ENCODE peak calls at places on chromosomes 1 and 21, in five cellular contexts. Z is transverse colon, Q is endothelial cell of umbilical vein, V is upper lobe of left lung, L is prostate gland. C is an unnamed sample.

GRCh38 chr1:212760126-212760823 is 31.3 kb downstream of the NSL1 start:
- DNase-seq in L (no peak), Z (peak; percentile 21), Q (no peak), V (peak; percentile 43), C (no peak)

GRCh38 chr1:44484155-44484688 is 79.2 kb downstream of the RNF220 start:
- DNase-seq in V (no peak), L (no peak), Q (peak; percentile 11), Z (no peak), C (no peak)

GRCh38 chr1:30618335-30618747 is 105.0 kb downstream of the MATN1 start:
- DNase-seq in V (no peak), Z (no peak), Q (no peak), L (no peak), C (no peak)

GRCh38 chr1:20634065-20634593 is 871 bp downstream of the PINK1 start:
- DNase-seq in Z (no peak), V (no peak), Q (no peak), L (no peak), C (no peak)

GRCh38 chr21:25939396-25939761 is 204.6 kb downstream of the GABPA start:
- DNase-seq in L (no peak), Z (no peak), Q (no peak), V (no peak), C (no peak)

GRCh38 chr1:2523191-2523890 is 3.1 kb downstream of the PANK4 start:
- DNase-seq in Q (no peak), V (peak; percentile 76), Z (no peak), L (no peak), C (no peak)

GRCh38 chr1:155188268-155188667 is 14.6 kb downstream of the TRIM46 start:
- DNase-seq in V (no peak), L (no peak), Z (no peak), Q (no peak), C (no peak)

GRCh38 chr1:184759097-184759496 is 4.4 kb upstream of the EDEM3 start:
- DNase-seq in Q (no peak), L (no peak), Z (no peak), V (no peak), C (no peak)

GRCh38 chr1:115301438-115302020 is 36.5 kb downstream of the NGF start:
- DNase-seq in L (no peak), Q (no peak), V (no peak), Z (no peak), C (no peak)

GRCh38 chr1:206557636-206558473 is 50.5 kb downstream of the RASSF5 start:
- DNase-seq in L (no peak), Z (no peak), Q (no peak), V (no peak), C (no peak)

GRCh38 chr1:1080122-1080753 is 6.1 kb upstream of the RNF223 start:
- DNase-seq in Z (peak; percentile 67), L (no peak), V (peak; percentile 93), Q (peak; percentile 34), C (no peak)

GRCh38 chr21:29181799-29182470 is 51.5 kb downstream of the MAP3K7CL start:
- DNase-seq in Q (peak; percentile 90), Z (peak; percentile 48), L (peak; percentile 60), V (no peak), C (no peak)

GRCh38 chr1:6762060-6762459 is 23.2 kb upstream of the CAMTA1 start:
- DNase-seq in V (no peak), Q (no peak), L (peak; percentile 24), Z (no peak), C (no peak)

GRCh38 chr1:55378582-55378981 is 163.4 kb upstream of the USP24 start:
- DNase-seq in V (no peak), Q (peak; percentile 39), Z (peak; percentile 23), L (peak; percentile 15), C (no peak)

GRCh38 chr1:192067360-192067759 is 90.9 kb upstream of the RGS18 start:
- DNase-seq in Z (no peak), L (no peak), Q (no peak), V (no peak), C (no peak)

GRCh38 chr1:90726716-90727480 is 9.8 kb upstream of the BARHL2 start:
- DNase-seq in Q (no peak), Z (no peak), L (no peak), V (peak; percentile 81), C (no peak)

GRCh38 chr1:22154063-22154462 is 11.2 kb upstream of the WNT4 start:
- DNase-seq in Q (no peak), V (no peak), L (no peak), Z (no peak), C (no peak)

GRCh38 chr1:226405411-226405988 is 2.4 kb downstream of the PARP1 start:
- DNase-seq in Q (no peak), Z (no peak), V (no peak), L (no peak), C (no peak)

GRCh38 chr1:180594723-180595122 is 36.0 kb downstream of the OVAAL start:
- DNase-seq in Z (no peak), V (no peak), L (no peak), Q (no peak), C (no peak)

GRCh38 chr21:45074818-45075605 is 632 bp downstream of the ADARB1 start:
- DNase-seq in L (no peak), Q (peak; percentile 38), Z (no peak), V (peak; percentile 88), C (no peak)
- TF ChIP-seq POLR2AphosphoS5 in L (no peak), Q (no peak), Z (no peak), V (no peak), C (no peak)

GRCh38 chr1:244050835-244051444 is at the start of gene ZBTB18:
- DNase-seq in V (no peak), L (no peak), Q (peak; percentile 72), Z (no peak), C (no peak)
- TF ChIP-seq POLR2AphosphoS5 in V (no peak), L (no peak), Q (no peak), Z (no peak), C (no peak)

GRCh38 chr1:61980561-61980960 is 214.1 kb upstream of the L1TD1 start:
- DNase-seq in V (no peak), L (no peak), Z (no peak), Q (no peak), C (peak; percentile 82)

GRCh38 chr1:61981870-61982660 is 212.6 kb upstream of the L1TD1 start:
- DNase-seq in L (no peak), Z (no peak), V (no peak), Q (no peak), C (no peak)

GRCh38 chr1:61979729-61980128 is 214.9 kb upstream of the L1TD1 start:
- DNase-seq in Q (no peak), Z (no peak), V (no peak), L (no peak), C (no peak)

GRCh38 chr1:61978866-61979265 is 215.8 kb upstream of the L1TD1 start:
- DNase-seq in Q (no peak), Z (no peak), L (no peak), V (no peak), C (no peak)

DNA sequence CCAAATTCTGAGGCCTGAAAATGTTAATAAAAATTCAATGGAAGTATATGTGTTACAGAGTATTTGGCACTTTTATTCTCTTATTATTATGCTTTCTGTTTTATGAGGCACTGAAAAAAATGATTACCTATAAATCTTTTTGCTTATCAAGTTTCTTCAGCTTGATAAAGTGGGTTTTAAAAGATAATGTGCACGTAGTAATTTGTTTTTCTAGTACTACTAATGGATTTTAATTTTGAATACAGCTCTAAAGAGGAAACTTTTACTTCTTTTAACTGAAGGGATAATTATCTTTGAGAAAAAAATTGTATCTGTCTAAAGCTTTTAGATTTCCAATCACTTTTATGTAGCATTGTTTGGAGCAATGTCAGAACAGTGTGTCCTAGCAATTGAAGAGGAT is 211.4 kb upstream of the L1TD1 start:
- DNase-seq in Q (no peak), Z (no peak), L (no peak), V (no peak), C (no peak)
- TF ChIP-seq POLR2AphosphoS5 in Q (no peak), Z (no peak), L (no peak), V (no peak), C (no peak)

GRCh38 chr1:8017495-8018310 is 8.4 kb downstream of the ERRFI1 start:
- DNase-seq in L (peak; percentile 59), Q (no peak), V (no peak), Z (no peak), C (peak; percentile 76)
- TF ChIP-seq POLR2AphosphoS5 in L (peak; percentile 60), Q (no peak), V (no peak), Z (no peak), C (peak; percentile 50)

C was measured in SK-N-MC.